ENCODE peak calls at places on chromosomes 7 and 10, in seven cellular contexts. V is hypothalamus; G is chondrocyte; N is Calu3; B is GM10248; J is naive thymus-derived CD4-positive, alpha-beta T cell; X is A673. Q is an unnamed sample.

GRCh38 chr7:151777511-151777880 is 99.4 kb downstream of the PRKAG2 start:
- DNase-seq in V (no peak), G (no peak), N (no peak), B (no peak), J (no peak), X (no peak), Q (no peak)

GRCh38 chr7:12729112-12729511 is 41.7 kb downstream of the ARL4A start:
- DNase-seq in V (peak), G (no peak), N (peak), B (no peak), J (no peak), X (peak), Q (peak)

GRCh38 chr7:76332073-76332472 is 26.7 kb downstream of the YWHAG start:
- DNase-seq in V (no peak), G (no peak), N (no peak), B (no peak), J (no peak), X (no peak), Q (no peak)

GRCh38 chr10:11824376-11824775 is 1.2 kb downstream of the PROSER2 start:
- DNase-seq in V (no peak), G (no peak), N (no peak), B (no peak), J (no peak), X (no peak), Q (no peak)

GRCh38 chr10:103933557-103934121 is 15.7 kb upstream of the STN1 start:
- DNase-seq in V (peak), G (no peak), N (no peak), B (no peak), J (no peak), X (no peak), Q (peak)

GRCh38 chr10:114437456-114438292 is 33.4 kb upstream of the AFAP1L2 start:
- DNase-seq in V (no peak), G (no peak), N (peak), B (peak), J (no peak), X (peak), Q (no peak)

GRCh38 chr7:17477182-17477581 is 178.7 kb downstream of the AHR start:
- DNase-seq in V (no peak), G (no peak), N (no peak), B (no peak), J (no peak), X (no peak), Q (no peak)

GRCh38 chr10:28633750-28634149 is 43.6 kb upstream of the BAMBI start:
- DNase-seq in V (no peak), G (no peak), N (peak), B (no peak), J (no peak), X (no peak), Q (no peak)

GRCh38 chr10:71608863-71609768 is 110.5 kb downstream of the C10orf105 start:
- DNase-seq in V (peak), G (no peak), N (peak), B (peak), J (peak), X (peak), Q (peak)